ENCODE peak calls at places on chromosomes 4 and X, in four cellular contexts. W is WTC11, Q is HepG2, T is K562. V is an unnamed sample.

GRCh38 chr4:94304365-94304971 is 38.2 kb downstream of the HPGDS start:
- DNase-seq in W (no peak), T (peak), Q (peak), V (peak)

GRCh38 chrX:118780915-118781314 is 42.7 kb upstream of the ZCCHC12 start:
- DNase-seq in T (no peak), Q (no peak), W (no peak), V (no peak)

GRCh38 chr4:16670726-16671125 is 227.7 kb downstream of the LDB2 start:
- DNase-seq in T (no peak), W (no peak), Q (no peak), V (no peak)

GRCh38 chr4:40909363-40909876 is 159.7 kb downstream of the NSUN7 start:
- DNase-seq in T (no peak), W (no peak), Q (no peak), V (no peak)

GRCh38 chr4:87543835-87544461 is 14.8 kb upstream of the SPARCL1 start:
- DNase-seq in W (peak), T (peak), Q (peak), V (peak)

GRCh38 chr4:41009411-41009810 is 204.9 kb downstream of the APBB2 start:
- DNase-seq in Q (no peak), T (no peak), W (no peak), V (no peak)

GRCh38 chr4:26779674-26780073 is 81.0 kb upstream of the STIM2 start:
- DNase-seq in W (no peak), T (no peak), Q (no peak), V (no peak)

GRCh38 chr4:69467797-69468196 is 27.9 kb downstream of the UGT2B4 start:
- DNase-seq in W (peak), Q (no peak), T (no peak), V (no peak)

GRCh38 chrX:54819201-54819600 is 11.7 kb downstream of the MAGED2 start:
- DNase-seq in W (no peak), T (no peak), Q (no peak), V (no peak)

GRCh38 chrX:30653415-30654131 is at the start of gene GK:
- DNase-seq in T (peak), Q (no peak), W (peak), V (peak)

GRCh38 chr4:89914609-89915008 is 20.0 kb downstream of the MMRN1 start:
- DNase-seq in W (no peak), T (no peak), Q (no peak), V (no peak)

GRCh38 chrX:21509912-21510311 is 135.7 kb downstream of the CNKSR2 start:
- DNase-seq in Q (no peak), T (no peak), W (no peak), V (no peak)

GRCh38 chrX:40096395-40097091 is 1.2 kb downstream of the BCOR start:
- DNase-seq in W (no peak), Q (no peak), T (no peak), V (no peak)

GRCh38 chrX:104084534-104085277 is 8.7 kb upstream of the TMSB15C start:
- DNase-seq in Q (no peak), T (no peak), W (no peak), V (no peak)

GRCh38 chr4:141131738-141132688 is 1.3 kb downstream of the RNF150 start:
- DNase-seq in T (no peak), W (peak), Q (no peak), V (peak)

GRCh38 chr4:10582059-10582686 is 102.4 kb downstream of the CLNK start:
- DNase-seq in W (no peak), T (peak), Q (peak), V (peak)

GRCh38 chrX:102964941-102965340 is 27.9 kb downstream of the RAB40AL start:
- DNase-seq in Q (no peak), W (no peak), T (no peak), V (no peak)

DNA sequence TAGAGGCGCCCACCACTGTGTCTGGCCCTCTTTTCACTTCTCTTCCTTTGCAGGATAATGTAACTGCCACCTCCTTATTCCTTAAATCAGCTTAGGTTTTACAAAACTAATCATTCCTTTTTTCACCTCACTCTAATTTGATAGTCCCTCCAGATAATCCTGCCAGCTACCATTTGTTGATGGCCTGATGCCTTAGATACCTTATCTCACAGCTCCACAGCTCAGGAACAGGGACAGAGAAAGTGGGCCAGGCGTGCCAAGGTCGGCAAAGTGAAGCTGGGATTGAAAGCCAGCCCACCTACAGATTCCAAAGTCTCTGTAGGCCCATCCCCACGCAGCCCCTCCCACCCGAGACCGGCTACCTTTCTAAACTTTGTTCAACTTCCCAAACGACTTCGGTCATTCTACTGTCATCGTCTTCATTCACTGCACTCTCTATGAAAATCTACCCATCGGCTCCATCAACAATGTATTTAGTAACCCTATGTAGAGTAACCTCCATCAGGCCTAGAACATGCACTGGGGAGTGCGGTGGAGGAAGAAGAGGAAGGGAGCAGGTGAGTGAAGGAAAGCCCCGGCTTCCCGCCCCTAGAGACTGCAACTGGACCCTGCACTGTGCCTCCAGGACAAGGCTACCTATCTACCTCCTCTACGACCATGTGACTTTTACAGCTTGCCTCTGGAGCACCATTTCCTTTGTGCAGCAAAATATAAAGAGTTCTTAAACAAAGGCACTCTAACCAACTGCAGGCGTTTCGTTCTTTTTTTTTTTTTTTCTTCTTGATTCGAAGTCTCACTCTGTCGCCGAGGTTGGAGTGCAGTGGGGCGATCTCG is 1.5 kb downstream of the CASP6 start:
- DNase-seq in Q (peak), T (peak), W (peak), V (peak)
- TF ChIP-seq ELF4 in Q (no peak), T (no peak), W (no peak), V (no peak)

DNA sequence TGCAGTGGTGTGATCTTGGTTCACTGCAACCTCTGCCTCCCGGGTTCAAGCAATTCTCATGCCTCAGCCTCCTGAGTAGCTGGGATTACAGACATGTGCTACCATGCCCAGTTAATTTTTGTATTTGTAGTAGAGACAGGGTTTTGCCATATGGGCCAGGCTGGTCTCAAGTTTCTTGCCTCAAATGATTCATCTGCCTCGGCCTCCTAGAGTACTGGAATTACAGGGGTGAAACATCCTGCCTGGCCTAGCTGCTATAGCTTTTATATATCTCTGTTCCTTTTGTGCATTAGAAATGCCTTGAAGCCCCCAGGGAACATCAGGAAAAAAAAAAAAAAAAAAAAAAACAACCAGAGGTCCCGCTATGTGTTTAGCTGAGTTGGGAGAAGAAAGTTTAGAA is 34.8 kb downstream of the UBE2K start:
- DNase-seq in T (no peak), Q (no peak), W (no peak), V (no peak)
- TF ChIP-seq ELF4 in T (no peak), Q (no peak), W (no peak), V (no peak)

GRCh38 chr4:153335665-153336064 is 8.8 kb upstream of the MND1 start:
- DNase-seq in W (no peak), Q (no peak), T (no peak), V (no peak)
- TF ChIP-seq ELF4 in W (no peak), Q (no peak), T (no peak), V (no peak)

DNA sequence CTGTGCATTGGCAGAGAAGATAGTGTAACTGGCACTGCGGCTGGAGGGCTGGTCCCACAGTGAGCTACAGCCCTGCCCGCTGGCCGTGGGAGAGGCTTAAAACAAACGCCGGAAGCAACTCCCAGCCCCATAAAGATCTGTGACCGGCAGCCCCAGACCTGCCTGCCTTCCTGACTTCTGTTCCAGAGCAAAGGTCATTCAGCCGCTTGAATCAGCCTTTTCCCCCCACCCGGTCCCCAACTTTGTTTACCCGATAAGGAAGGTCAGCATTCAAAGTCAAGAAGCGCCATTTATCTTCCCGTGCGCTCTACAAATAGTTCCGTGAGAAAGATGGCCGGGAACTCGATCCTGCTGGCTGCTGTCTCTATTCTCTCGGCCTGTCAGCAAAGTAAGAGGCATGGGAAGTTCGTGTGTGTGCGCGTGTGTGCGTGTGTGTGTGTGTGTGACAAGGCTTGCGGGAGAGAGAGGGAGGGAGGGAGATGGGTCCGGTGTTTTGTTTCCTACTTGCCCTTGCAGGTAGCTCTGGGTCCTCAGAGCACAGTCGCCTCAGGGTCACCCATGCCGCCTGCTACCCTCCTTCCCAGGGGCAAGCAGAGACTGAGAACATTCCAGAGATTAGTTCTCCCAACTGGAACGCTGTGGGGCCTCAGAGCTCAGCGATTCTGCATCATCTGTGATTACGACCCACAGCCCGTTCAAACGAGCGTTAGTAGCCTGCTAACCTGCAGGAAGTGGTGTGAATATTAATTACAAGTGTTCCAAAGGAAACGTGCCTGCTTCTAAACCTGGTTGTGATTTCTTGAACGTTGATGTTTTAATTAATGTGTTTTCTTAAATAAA is at the start of gene MGST2:
- DNase-seq in T (peak), Q (peak), W (peak), V (peak)
- TF ChIP-seq ELF4 in T (no peak), Q (peak), W (no peak), V (no peak)

V was measured in HEK293T.